ENCODE peak calls at places on chromosomes 2 and 18, in eight cellular contexts. P, D, W, J, L, C, F and V are unnamed samples. For H3K4me1, the result is how much of the 10 kb centered on the place peaks cover.

GRCh38 chr18:70195852-70196434 is 9.5 kb downstream of the RTTN start:
- DNase-seq in P (no peak), D (peak), W (no peak), J (peak), L (peak), C (no peak), F (peak), V (peak)

GRCh38 chr2:218418321-218418716 is 604 bp upstream of the VIL1 start:
- DNase-seq in P (no peak), D (no peak), W (no peak), J (no peak), L (no peak), C (no peak), F (no peak), V (no peak)

GRCh38 chr2:237494066-237494465 is 7.0 kb downstream of the MLPH start:
- DNase-seq in P (no peak), D (no peak), W (no peak), J (no peak), L (no peak), C (no peak), F (no peak), V (no peak)

GRCh38 chr2:48313036-48313877 is 216.7 kb upstream of the STON1 start:
- DNase-seq in P (peak), D (no peak), W (no peak), J (no peak), L (no peak), C (no peak), F (no peak), V (no peak)

GRCh38 chr2:174340400-174341300 is 5.9 kb downstream of the SP9 start:
- DNase-seq in P (peak), D (no peak), W (no peak), J (no peak), L (no peak), C (no peak), F (no peak), V (no peak)

GRCh38 chr2:147094077-147094476 is 750.8 kb upstream of the ACVR2A start:
- DNase-seq in P (no peak), D (no peak), W (no peak), J (no peak), L (no peak), C (no peak), F (no peak), V (no peak)

GRCh38 chr2:102636283-102636907 is 17.0 kb downstream of the SLC9A2 start:
- DNase-seq in P (no peak), D (peak), W (no peak), J (no peak), L (no peak), C (no peak), F (no peak), V (no peak)

GRCh38 chr2:84613082-84613481 is 96.8 kb downstream of the DNAH6 start:
- DNase-seq in P (no peak), D (peak), W (no peak), J (no peak), L (no peak), C (no peak), F (no peak), V (no peak)

GRCh38 chr2:132438650-132439030 is 22.0 kb downstream of the GPR39 start:
- DNase-seq in P (no peak), D (no peak), W (no peak), J (no peak), L (peak), C (no peak), F (peak), V (no peak)

GRCh38 chr2:191333911-191334357 is 88.7 kb downstream of the MYO1B start:
- DNase-seq in P (no peak), D (no peak), W (no peak), J (no peak), L (peak), C (no peak), F (peak), V (no peak)

GRCh38 chr18:67216846-67217245 is 299.7 kb downstream of the DSEL start:
- DNase-seq in P (no peak), D (no peak), W (no peak), J (no peak), L (no peak), C (no peak), F (peak), V (no peak)

GRCh38 chr18:12036201-12036751 is 55.0 kb downstream of the IMPA2 start:
- DNase-seq in P (no peak), D (no peak), W (no peak), J (no peak), L (no peak), C (no peak), F (no peak), V (no peak)

GRCh38 chr18:12033643-12034025 is 52.3 kb downstream of the IMPA2 start:
- DNase-seq in P (no peak), D (no peak), W (no peak), J (no peak), L (no peak), C (no peak), F (no peak), V (no peak)

GRCh38 chr18:12032786-12033642 is 51.7 kb downstream of the IMPA2 start:
- DNase-seq in P (no peak), D (no peak), W (no peak), J (no peak), L (peak), C (no peak), F (peak), V (no peak)

GRCh38 chr18:12035481-12035880 is 54.2 kb downstream of the IMPA2 start:
- DNase-seq in P (no peak), D (no peak), W (no peak), J (no peak), L (no peak), C (no peak), F (no peak), V (no peak)

GRCh38 chr18:12034241-12035100 is 53.2 kb downstream of the IMPA2 start:
- DNase-seq in P (no peak), D (peak), W (no peak), J (no peak), L (no peak), C (no peak), F (no peak), V (no peak)
- H3K4me1 ChIP-seq in P (under half), D (under half), W (under half), J (under half), L (under half), C (under half), F (under half), V (under half)

GRCh38 chr2:149611100-149611820 is 23.7 kb upstream of the MMADHC start:
- DNase-seq in P (no peak), D (no peak), W (no peak), J (no peak), L (no peak), C (no peak), F (no peak), V (peak)
- H3K4me1 ChIP-seq in P (under half), D (under half), W (under half), J (under half), L (under half), C (under half), F (under half), V (under half)

DNA sequence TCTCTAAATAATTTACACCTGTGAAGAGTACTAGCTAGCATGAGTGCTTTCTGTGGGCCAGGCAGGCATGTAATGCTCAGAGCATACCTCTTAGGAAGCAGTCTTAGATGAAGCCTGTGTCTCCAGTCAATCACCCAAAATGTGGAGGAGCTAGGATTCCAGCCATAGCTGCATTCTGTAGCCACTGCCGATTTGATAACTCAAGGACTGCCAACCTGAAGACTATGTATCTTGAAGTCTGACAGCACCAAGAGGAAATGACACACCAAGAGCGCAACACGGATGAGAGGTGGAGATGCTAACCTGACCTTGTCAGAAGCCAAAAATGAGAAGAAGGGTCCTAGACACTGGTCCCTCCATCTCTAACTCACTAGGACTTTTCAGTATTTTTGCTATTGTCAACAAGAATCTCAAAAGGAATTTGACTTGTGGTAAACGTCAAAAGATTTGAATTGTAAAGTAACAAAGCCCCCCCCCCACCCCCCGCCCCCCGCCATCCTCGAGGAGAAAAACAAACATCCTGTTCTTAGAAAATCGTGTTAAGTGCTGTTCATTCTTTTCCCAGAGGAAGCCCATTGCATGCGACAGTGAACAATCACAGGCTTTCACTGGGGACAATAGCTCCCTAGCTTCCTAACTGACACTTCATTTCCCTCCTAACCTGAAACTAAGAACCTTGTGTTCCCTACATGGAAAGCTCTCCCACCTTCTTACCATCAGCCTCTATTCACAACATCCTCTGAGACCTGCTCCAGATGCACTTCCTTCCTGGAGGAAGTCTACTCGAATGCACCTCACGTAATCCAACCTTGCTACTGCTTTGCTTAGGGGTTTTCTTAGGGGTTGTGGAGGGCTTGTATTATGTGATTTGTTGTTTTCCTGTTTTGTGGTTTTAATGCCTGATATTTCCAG is 14.7 kb downstream of the CDC42EP3 start:
- DNase-seq in P (no peak), D (no peak), W (no peak), J (no peak), L (no peak), C (no peak), F (no peak), V (no peak)
- H3K4me1 ChIP-seq in P (half or more), D (under half), W (half or more), J (under half), L (half or more), C (half or more), F (half or more), V (half or more)

GRCh38 chr2:61460168-61460567 is 10.7 kb downstream of the USP34 start:
- DNase-seq in P (no peak), D (no peak), W (no peak), J (no peak), L (peak), C (no peak), F (peak), V (no peak)
- H3K4me1 ChIP-seq in P (half or more), D (under half), W (half or more), J (under half), L (under half), C (under half), F (under half), V (under half)

DNA sequence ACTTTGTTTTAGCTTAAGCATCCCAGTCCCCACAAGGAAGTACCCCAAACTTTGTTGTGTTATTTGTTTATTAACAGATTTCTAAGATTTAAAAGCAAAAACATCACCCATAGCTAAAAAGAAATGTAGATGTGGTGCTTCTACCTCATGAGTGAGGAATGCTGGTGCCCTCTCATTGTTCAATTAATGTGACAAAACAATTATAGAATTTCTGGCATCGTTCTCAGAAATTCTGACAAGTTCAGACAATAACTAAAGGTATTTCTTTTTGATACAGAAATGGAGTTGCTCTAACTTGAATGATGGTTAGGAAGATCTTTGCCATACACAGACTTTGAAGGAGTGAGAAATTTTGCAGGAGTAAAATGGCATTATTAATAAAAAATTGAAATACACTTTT is 42.9 kb downstream of the SPRED2 start:
- DNase-seq in P (no peak), D (no peak), W (no peak), J (no peak), L (no peak), C (no peak), F (no peak), V (no peak)
- H3K4me1 ChIP-seq in P (under half), D (under half), W (half or more), J (under half), L (under half), C (under half), F (under half), V (under half)

DNA sequence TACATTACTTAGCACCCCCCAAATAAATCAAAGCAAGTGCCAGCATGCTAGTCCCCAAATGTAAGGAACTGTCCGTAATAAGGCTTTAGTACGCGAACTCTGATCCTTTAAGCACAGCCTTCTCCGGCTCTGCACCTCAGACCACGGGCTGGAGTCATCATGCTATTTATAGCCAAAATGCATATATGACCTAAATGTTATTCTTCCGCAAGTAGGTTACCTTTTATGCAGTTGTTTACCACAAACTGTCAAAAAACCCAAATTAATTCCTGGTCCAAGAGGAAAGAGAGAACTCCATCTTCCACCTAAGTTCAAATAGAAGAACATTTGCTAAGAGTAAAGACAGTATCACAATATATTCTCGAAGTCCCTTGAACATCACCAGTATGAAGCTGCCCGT is 42.7 kb downstream of the ZNF516 start:
- DNase-seq in P (no peak), D (no peak), W (no peak), J (no peak), L (no peak), C (no peak), F (peak), V (no peak)
- H3K4me1 ChIP-seq in P (under half), D (under half), W (half or more), J (under half), L (half or more), C (under half), F (half or more), V (under half)

GRCh38 chr18:57772387-57772799 is 30.7 kb downstream of the ATP8B1 start:
- DNase-seq in P (no peak), D (peak), W (no peak), J (no peak), L (no peak), C (no peak), F (no peak), V (no peak)
- H3K4me1 ChIP-seq in P (under half), D (under half), W (half or more), J (under half), L (under half), C (under half), F (under half), V (under half)

DNA sequence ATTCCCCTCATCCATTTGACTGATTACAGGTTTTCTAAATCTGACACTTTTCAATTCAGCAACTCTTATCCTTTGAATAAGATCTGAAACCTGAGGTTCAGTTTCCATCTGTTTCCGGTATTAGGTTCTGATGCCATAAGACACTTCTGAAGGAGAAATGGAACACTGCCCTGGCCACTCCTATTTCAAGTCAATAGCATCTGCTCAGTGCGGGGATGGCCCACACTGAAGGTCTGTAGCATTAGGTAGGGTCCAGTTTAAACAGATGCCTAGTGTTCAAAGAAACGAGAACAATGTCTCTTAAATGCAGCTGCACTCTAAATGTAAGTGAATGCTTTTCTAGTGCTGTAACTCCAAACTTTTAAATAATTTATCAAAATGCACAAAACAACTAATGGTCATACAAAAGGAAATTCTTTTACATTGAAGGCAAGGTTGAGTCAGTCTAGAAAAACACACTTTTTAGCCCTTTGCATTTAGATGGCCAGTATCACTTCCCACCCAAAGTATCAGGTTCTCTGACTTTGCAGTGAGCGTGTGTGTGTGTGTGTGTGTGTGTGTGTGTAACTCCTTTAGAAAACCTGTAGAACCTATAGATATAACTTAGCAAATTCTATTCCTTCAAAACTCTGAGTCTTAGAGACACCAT is 78.2 kb downstream of the STK39 start:
- DNase-seq in P (no peak), D (no peak), W (no peak), J (no peak), L (no peak), C (no peak), F (no peak), V (no peak)
- H3K4me1 ChIP-seq in P (under half), D (under half), W (under half), J (under half), L (half or more), C (under half), F (under half), V (under half)

DNA sequence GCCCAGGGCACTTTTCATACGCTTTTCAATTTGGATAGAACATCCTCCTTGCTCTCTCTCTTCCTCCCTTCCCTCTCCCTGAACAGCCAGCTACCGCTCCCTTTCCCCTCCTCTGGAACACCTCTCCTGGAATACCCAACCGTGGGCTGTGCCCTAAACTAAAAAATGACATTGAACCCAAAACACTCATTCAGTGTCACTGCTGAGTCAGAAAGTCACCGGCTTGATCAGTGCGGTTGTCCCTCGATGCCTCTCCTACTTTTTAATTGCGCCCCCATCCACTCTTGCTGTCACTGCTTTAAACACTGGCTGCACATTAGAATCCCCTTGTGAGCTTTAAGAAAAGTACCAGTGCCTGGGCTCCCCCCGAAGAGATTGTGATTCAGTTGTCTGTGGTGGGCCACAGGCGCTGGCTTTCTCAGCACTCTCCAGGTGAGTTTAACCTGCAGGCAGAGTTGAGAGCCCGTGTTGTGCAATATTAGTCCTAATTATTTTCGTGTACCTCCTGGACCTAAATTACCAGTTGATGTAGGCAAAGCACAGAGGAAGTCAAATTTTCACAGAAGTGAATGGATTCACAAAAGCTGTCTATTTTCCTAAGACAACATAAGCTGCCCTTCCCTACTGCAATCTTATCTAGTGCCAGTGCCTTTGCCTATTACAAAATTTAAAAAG is 302.0 kb downstream of the PRKCE start:
- DNase-seq in P (no peak), D (no peak), W (no peak), J (no peak), L (no peak), C (no peak), F (no peak), V (no peak)
- H3K4me1 ChIP-seq in P (under half), D (under half), W (under half), J (under half), L (under half), C (under half), F (under half), V (under half)